ENCODE peak calls at places on chromosomes 3 and 15, in four cellular contexts. Y is HCT116, W is HepG2, U is H1. A is an unnamed sample.

GRCh38 chr3:53347261-53348064 is at the start of gene DCP1A:
- DNase-seq in Y (peak), W (peak), U (peak), A (peak)

GRCh38 chr3:194446172-194446571 is 40.6 kb downstream of the ATP13A3 start:
- DNase-seq in Y (no peak), W (no peak), U (no peak), A (no peak)

GRCh38 chr15:83926116-83926515 is 272.2 kb downstream of the ADAMTSL3 start:
- DNase-seq in Y (no peak), W (no peak), U (no peak), A (no peak)

GRCh38 chr3:32095431-32095830 is 11.0 kb upstream of the GPD1L start:
- DNase-seq in Y (no peak), W (peak), U (no peak), A (peak)

GRCh38 chr15:98715890-98716443 is 67.6 kb downstream of the IGF1R start:
- DNase-seq in Y (no peak), W (no peak), U (no peak), A (no peak)

GRCh38 chr15:45914425-45914824 is 279.6 kb downstream of the SQOR start:
- DNase-seq in Y (no peak), W (no peak), U (no peak), A (no peak)

GRCh38 chr3:182309120-182309519 is 484.2 kb upstream of the ATP11B start:
- DNase-seq in Y (no peak), W (peak), U (no peak), A (no peak)

GRCh38 chr15:74631935-74632560 is 16.4 kb downstream of the CLK3 start:
- DNase-seq in Y (no peak), W (peak), U (peak), A (peak)

GRCh38 chr15:41279535-41280283 is 48.6 kb downstream of the CHP1 start:
- DNase-seq in Y (no peak), W (peak), U (no peak), A (no peak)

GRCh38 chr15:62165029-62165792 is at the start of gene C2CD4B:
- DNase-seq in Y (no peak), W (no peak), U (peak), A (no peak)

GRCh38 chr15:90915808-90916440 is 12.8 kb downstream of the MAN2A2 start:
- DNase-seq in Y (no peak), W (no peak), U (no peak), A (no peak)

GRCh38 chr3:128619146-128619890 is 31.3 kb downstream of the RPN1 start:
- DNase-seq in Y (no peak), W (no peak), U (no peak), A (no peak)

GRCh38 chr3:76789262-76789661 is 250.6 kb upstream of the ROBO2 start:
- DNase-seq in Y (no peak), W (no peak), U (no peak), A (no peak)

GRCh38 chr3:143497382-143497781 is 350.9 kb downstream of the SLC9A9 start:
- DNase-seq in Y (no peak), W (no peak), U (no peak), A (no peak)

GRCh38 chr15:68130851-68131250 is 74.3 kb downstream of the CALML4 start:
- DNase-seq in Y (no peak), W (no peak), U (no peak), A (no peak)

GRCh38 chr15:25659251-25659650 is 203.9 kb downstream of the ATP10A start:
- DNase-seq in Y (no peak), W (no peak), U (no peak), A (no peak)

GRCh38 chr3:177478170-177478859 is 281.0 kb upstream of the TBL1XR1 start:
- DNase-seq in Y (peak), W (peak), U (no peak), A (peak)

GRCh38 chr3:16658004-16658932 is 53.0 kb upstream of the DAZL start:
- DNase-seq in Y (no peak), W (no peak), U (no peak), A (no peak)

GRCh38 chr15:55907797-55908196 is 85.6 kb downstream of the NEDD4 start:
- DNase-seq in Y (peak), W (no peak), U (no peak), A (no peak)

DNA sequence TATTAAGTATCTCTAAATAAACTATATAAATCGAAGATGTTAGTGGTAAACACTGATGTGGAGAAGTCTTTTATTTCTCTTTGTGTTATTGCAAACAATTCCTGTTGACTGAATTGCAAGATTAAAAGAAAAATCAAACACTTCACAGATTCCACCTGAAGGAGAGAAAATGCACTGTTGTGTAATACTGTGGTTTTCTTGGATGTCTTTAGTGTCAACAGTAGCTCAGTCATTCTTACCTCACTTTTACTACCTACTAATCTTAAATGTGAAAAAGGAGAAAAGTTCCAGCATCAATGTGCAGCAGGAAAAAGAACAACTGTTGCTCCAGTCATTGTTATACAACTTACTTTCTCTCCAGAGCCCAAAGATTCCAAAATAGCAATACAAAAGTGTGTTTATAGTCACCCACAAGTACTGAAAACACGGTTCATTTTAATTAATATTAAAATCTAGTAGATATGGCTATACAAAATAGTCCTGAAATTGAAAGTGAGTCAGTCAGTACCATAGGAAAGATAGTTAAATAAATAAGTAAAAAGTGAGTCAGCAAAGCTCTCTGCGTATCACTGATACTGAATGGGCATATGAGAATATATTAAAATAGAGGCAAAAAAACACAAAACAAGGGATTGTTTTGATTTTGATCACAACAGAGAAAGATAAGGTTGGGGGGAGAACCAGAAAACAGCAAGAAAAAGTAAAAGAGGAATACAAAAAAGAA is 90.5 kb upstream of the CSPG5 start:
- DNase-seq in Y (no peak), W (no peak), U (no peak), A (no peak)
- TF ChIP-seq JUND in Y (no peak), W (no peak), U (no peak), A (no peak)

GRCh38 chr15:100973351-100974034 is 54.3 kb downstream of the LRRK1 start:
- DNase-seq in Y (no peak), W (no peak), U (peak), A (no peak)

GRCh38 chr15:100972975-100973350 is 53.8 kb downstream of the LRRK1 start:
- DNase-seq in Y (no peak), W (no peak), U (no peak), A (no peak)

GRCh38 chr15:100966997-100967396 is 47.8 kb downstream of the LRRK1 start:
- DNase-seq in Y (no peak), W (no peak), U (no peak), A (no peak)

DNA sequence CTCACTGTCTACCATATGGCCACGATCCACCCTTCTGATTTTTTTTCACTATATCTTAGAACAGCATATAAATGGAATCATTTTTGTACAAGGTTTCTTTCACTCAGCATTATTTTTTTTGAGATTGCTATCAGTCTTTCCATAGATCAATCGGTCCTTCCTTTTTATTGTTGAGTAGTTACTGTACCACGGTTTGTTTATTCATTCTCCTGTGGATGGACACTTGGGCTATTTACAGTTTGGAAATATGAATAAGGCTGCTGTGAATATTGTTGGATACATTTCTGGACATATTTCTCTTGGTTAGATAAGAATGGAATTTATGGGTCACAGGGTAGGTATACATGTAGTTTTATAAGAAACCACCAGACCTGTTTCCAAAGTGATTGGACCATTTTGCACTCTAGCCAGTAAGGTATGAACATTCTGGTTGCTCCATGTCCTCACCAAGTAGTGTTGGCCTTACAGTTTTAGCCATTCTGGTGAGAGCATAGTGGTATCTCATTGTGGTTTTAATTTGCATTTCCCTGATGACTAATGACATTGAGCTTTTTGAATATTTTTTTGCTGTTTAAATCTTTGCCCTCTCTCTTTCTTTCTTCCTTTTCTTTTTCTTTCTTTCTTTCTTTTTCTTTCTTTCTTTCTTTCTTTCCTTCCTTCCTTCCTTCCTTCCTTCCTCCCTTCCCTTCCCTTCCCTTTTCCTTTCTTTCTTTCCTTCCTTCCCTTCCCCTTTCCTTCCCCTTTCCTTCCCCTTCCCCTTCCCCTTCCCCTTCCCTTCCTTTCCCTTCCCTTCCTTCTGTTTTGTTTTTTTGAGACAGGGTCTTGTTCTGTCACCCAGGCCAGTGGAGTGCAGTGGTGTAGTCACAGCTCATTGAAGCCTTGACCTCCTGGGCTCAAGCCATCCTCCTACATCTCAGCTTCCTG is 49.1 kb downstream of the LRRK1 start:
- DNase-seq in Y (no peak), W (no peak), U (no peak), A (no peak)
- TF ChIP-seq JUND in Y (no peak), W (no peak), U (no peak), A (no peak)

GRCh38 chr3:64316971-64317370 is 91.7 kb upstream of the PRICKLE2 start:
- DNase-seq in Y (no peak), W (no peak), U (no peak), A (no peak)
- TF ChIP-seq JUND in Y (no peak), W (no peak), U (no peak), A (no peak)

DNA sequence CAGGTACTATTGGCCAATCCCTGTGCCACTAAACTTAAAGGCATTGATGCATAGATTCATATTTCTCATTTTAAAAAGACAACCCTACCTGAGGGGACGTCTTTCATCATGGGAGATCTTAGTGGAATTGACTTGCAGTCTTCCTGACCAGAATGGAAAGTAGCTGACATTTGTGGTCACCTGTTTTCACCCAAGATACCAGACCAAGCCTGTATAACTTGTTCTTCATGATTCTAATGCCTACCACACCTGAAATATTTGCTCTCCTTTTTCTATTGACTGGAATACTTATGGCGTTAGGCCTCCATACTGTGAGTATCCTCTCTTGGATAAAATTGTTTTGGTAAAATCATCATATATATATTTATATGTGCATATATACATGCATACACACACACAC is 54.7 kb upstream of the XCR1 start:
- DNase-seq in Y (no peak), W (no peak), U (no peak), A (peak)
- TF ChIP-seq JUND in Y (no peak), W (no peak), U (no peak), A (no peak)

DNA sequence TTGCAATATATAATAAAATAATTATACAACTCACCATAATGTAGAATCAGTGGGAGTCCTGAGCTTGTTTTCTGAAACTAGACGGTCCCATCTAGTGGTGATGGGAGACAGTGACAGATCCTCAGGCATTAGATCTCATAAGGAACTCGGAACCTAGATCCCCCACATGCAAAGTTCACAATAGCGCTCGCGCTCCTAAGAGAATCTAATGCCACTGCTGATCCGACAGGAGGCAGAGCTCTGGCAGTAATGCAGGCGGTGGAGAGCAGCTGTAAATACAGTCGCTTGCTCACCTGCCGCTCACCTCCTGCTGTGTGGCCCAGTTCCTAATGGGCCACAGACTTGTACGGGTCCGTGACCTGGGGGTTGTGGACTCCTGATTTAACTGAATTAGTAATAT is 87.8 kb downstream of the P3H2 start:
- DNase-seq in Y (no peak), W (no peak), U (no peak), A (no peak)
- TF ChIP-seq JUND in Y (no peak), W (no peak), U (no peak), A (no peak)